ENCODE peak calls at places on chromosomes 4 and X, in four cellular contexts. H is ecto neural progenitor cell; P is RWPE1; L is CD8-positive, alpha-beta memory T cell. J is an unnamed sample.

GRCh38 chr4:58261526-58261925 is 1151.3 kb upstream of the IGFBP7 start:
- DNase-seq in L (no peak), H (no peak), P (no peak), J (no peak)

GRCh38 chrX:133046601-133047000 is 50.3 kb downstream of the USP26 start:
- DNase-seq in L (no peak), H (no peak), P (no peak), J (no peak)

GRCh38 chrX:147072747-147073146 is 258.2 kb upstream of the CXorf51A start:
- DNase-seq in H (no peak), P (no peak), L (no peak), J (no peak)

GRCh38 chrX:40434947-40435346 is 145.8 kb upstream of the ATP6AP2 start:
- DNase-seq in L (no peak), P (no peak), H (peak; percentile 67), J (no peak)

GRCh38 chr4:121656269-121656641 is 40.5 kb downstream of the ANXA5 start:
- DNase-seq in H (peak; percentile 62), P (peak; percentile 41), L (no peak), J (no peak)

GRCh38 chr4:188107931-188108843 is 1.2 kb downstream of the TRIML2 start:
- DNase-seq in H (no peak), L (no peak), P (peak; percentile 66), J (no peak)

GRCh38 chr4:154961263-154961662 is 180.2 kb downstream of the RBM46 start:
- DNase-seq in P (no peak), L (no peak), H (no peak), J (no peak)

GRCh38 chrX:154401918-154402621 is 3.9 kb downstream of the RPL10 start:
- DNase-seq in L (no peak), H (no peak), P (no peak), J (no peak)

GRCh38 chr4:10083861-10084641 is 32.5 kb downstream of the WDR1 start:
- DNase-seq in H (no peak), P (no peak), L (no peak), J (no peak)

GRCh38 chrX:121195719-121196118 is 148.3 kb downstream of the GLUD2 start:
- DNase-seq in L (no peak), H (no peak), P (no peak), J (no peak)

GRCh38 chr4:32000846-32001488 is 1280.8 kb downstream of the PCDH7 start:
- DNase-seq in H (no peak), P (no peak), L (no peak), J (no peak)

GRCh38 chrX:110477593-110478228 is 119.1 kb downstream of the RTL9 start:
- DNase-seq in P (no peak), L (no peak), H (no peak), J (no peak)

GRCh38 chrX:17563515-17563914 is 173.8 kb upstream of the SCML1 start:
- DNase-seq in H (no peak), P (no peak), L (no peak), J (no peak)

GRCh38 chr4:40662962-40663604 is 33.4 kb upstream of the RBM47 start:
- DNase-seq in L (no peak), H (no peak), P (peak; percentile 59), J (no peak)

GRCh38 chr4:128287159-128287870 is at the start of gene PGRMC2:
- DNase-seq in H (no peak), P (peak; percentile 19), L (no peak), J (no peak)

GRCh38 chr4:52095374-52095773 is 44.3 kb downstream of the SPATA18 start:
- DNase-seq in H (no peak), L (no peak), P (no peak), J (no peak)

GRCh38 chr4:21596521-21596920 is 352.1 kb downstream of the KCNIP4 start:
- DNase-seq in H (no peak), P (no peak), L (no peak), J (no peak)

GRCh38 chr4:4990329-4990728 is 28.9 kb downstream of the CYTL1 start:
- DNase-seq in P (no peak), L (no peak), H (no peak), J (no peak)

GRCh38 chr4:82814034-82814433 is 15.4 kb upstream of the SCD5 start:
- DNase-seq in L (no peak), P (no peak), H (no peak), J (no peak)

GRCh38 chrX:86421771-86422170 is 273.5 kb downstream of the DACH2 start:
- DNase-seq in H (no peak), P (no peak), L (no peak), J (no peak)

GRCh38 chr4:132108784-132109183 is 1040.3 kb upstream of the PCDH10 start:
- DNase-seq in P (peak; percentile 20), H (no peak), L (no peak), J (no peak)

J was measured in effector CD4-positive, alpha-beta T cell.